ENCODE peak calls at places on chromosomes 12 and 14, in ten cellular contexts. X is lower lobe of right lung; F is GM10248; P is B cell; U is T-helper 9 cell; H is EH; T is Calu3; A is AG04449; W is AG08395; I is stimulated activated CD8-positive, alpha-beta memory T cell treated with anti-CD3 and anti-CD28 coated beads, Interleukin-15, amount 100 ng/mL, for 4 hours. D is an unnamed sample.

GRCh38 chr12:111685322-111685810 is 390 bp downstream of the BRAP start:
- DNase-seq in X (peak; percentile 46), F (peak; percentile 34), P (no peak), U (no peak), H (no peak), T (no peak), A (no peak), W (no peak), I (peak; percentile 4), D (no peak)

GRCh38 chr14:31950760-31951637 is 126.1 kb upstream of the ARHGAP5 start:
- DNase-seq in X (no peak), F (no peak), P (no peak), U (no peak), H (peak; percentile 56), T (peak; percentile 56), A (no peak), W (peak; percentile 79), I (no peak), D (peak; percentile 90)

GRCh38 chr14:75514673-75515630 is 7.3 kb upstream of the BATF start:
- DNase-seq in X (peak; percentile 64), F (peak; percentile 60), P (peak; percentile 50), U (peak; percentile 39), H (peak; percentile 29), T (peak; percentile 15), A (no peak), W (peak; percentile 38), I (no peak), D (no peak)

GRCh38 chr14:92657457-92658142 is 90.8 kb downstream of the LGMN start:
- DNase-seq in X (peak; percentile 88), F (no peak), P (no peak), U (no peak), H (no peak), T (no peak), A (no peak), W (no peak), I (no peak), D (no peak)

GRCh38 chr12:128914908-128915563 is 61.8 kb downstream of the GLT1D1 start:
- DNase-seq in X (no peak), F (peak; percentile 69), P (no peak), U (no peak), H (no peak), T (no peak), A (no peak), W (no peak), I (no peak), D (no peak)

GRCh38 chr12:117526756-117527479 is 165.5 kb upstream of the NOS1 start:
- DNase-seq in X (no peak), F (no peak), P (no peak), U (no peak), H (no peak), T (no peak), A (no peak), W (no peak), I (no peak), D (no peak)

GRCh38 chr14:98227000-98227726 is 1044.8 kb downstream of the BCL11B start:
- DNase-seq in X (no peak), F (peak; percentile 26), P (no peak), U (no peak), H (no peak), T (no peak), A (no peak), W (no peak), I (no peak), D (no peak)

GRCh38 chr14:71729581-71729980 is 202.6 kb upstream of the RGS6 start:
- DNase-seq in X (no peak), F (no peak), P (no peak), U (no peak), H (no peak), T (no peak), A (no peak), W (no peak), I (no peak), D (no peak)

GRCh38 chr12:19277707-19278106 is 148.2 kb downstream of the PLEKHA5 start:
- DNase-seq in X (no peak), F (no peak), P (no peak), U (no peak), H (no peak), T (no peak), A (no peak), W (no peak), I (no peak), D (no peak)

GRCh38 chr12:60689137-60689536 is 1093.3 kb downstream of the SLC16A7 start:
- DNase-seq in X (no peak), F (no peak), P (no peak), U (no peak), H (no peak), T (no peak), A (no peak), W (no peak), I (no peak), D (no peak)

GRCh38 chr14:68622856-68623255 is 170.0 kb downstream of the ZFP36L1 start:
- DNase-seq in X (no peak), F (no peak), P (no peak), U (no peak), H (no peak), T (no peak), A (no peak), W (no peak), I (no peak), D (no peak)

GRCh38 chr12:132222096-132222807 is 78.0 kb downstream of the NOC4L start:
- DNase-seq in X (peak; percentile 52), F (no peak), P (peak; percentile 75), U (peak; percentile 18), H (peak; percentile 76), T (peak; percentile 59), A (peak; percentile 1), W (peak; percentile 38), I (no peak), D (peak; percentile 38)

GRCh38 chr12:54368709-54369596 is 4.7 kb upstream of the GPR84 start:
- DNase-seq in X (peak; percentile 91), F (peak; percentile 82), P (peak; percentile 85), U (peak; percentile 92), H (peak; percentile 88), T (peak; percentile 93), A (peak; percentile 34), W (peak; percentile 80), I (peak; percentile 70), D (peak; percentile 72)

GRCh38 chr12:67593871-67594330 is 54.6 kb upstream of the DYRK2 start:
- DNase-seq in X (no peak), F (no peak), P (no peak), U (no peak), H (no peak), T (no peak), A (no peak), W (no peak), I (no peak), D (no peak)

GRCh38 chr14:93199031-93199430 is 7.8 kb downstream of the GON7 start:
- DNase-seq in X (no peak), F (no peak), P (no peak), U (no peak), H (no peak), T (no peak), A (no peak), W (no peak), I (no peak), D (no peak)

GRCh38 chr12:10214877-10215267 is 2.2 kb downstream of the GABARAPL1 start:
- DNase-seq in X (no peak), F (no peak), P (no peak), U (no peak), H (no peak), T (peak; percentile 10), A (no peak), W (no peak), I (no peak), D (no peak)

D was measured in DMS153.